ENCODE peak calls at places on chromosomes 1 and 21, in six cellular contexts. One of them, this sample, is unnamed.

GRCh38 chr1:168004531-168004930 is 67.7 kb upstream of the MPC2 start:
- DNase-seq in activated T-cell treated with anti-CD3 and anti-CD28 coated beads, Interleukin-2, amount 50 U/mL, for 1 hour: no peak
- DNase-seq in HFF-Myc: no peak
- DNase-seq in HCT116: no peak
- DNase-seq in activated effector memory CD4-positive, alpha-beta T cell treated with anti-CD3 and anti-CD28 coated beads, Interleukin-2, amount 50 U/mL, for 16 hours: no peak
- DNase-seq in NCI-H460: no peak
- DNase-seq in this sample: no peak

GRCh38 chr1:2382621-2383361 is 8.6 kb downstream of the MORN1 start:
- DNase-seq in activated T-cell treated with anti-CD3 and anti-CD28 coated beads, Interleukin-2, amount 50 U/mL, for 1 hour: no peak
- DNase-seq in HFF-Myc: no peak
- DNase-seq in HCT116: peak
- DNase-seq in activated effector memory CD4-positive, alpha-beta T cell treated with anti-CD3 and anti-CD28 coated beads, Interleukin-2, amount 50 U/mL, for 16 hours: peak
- DNase-seq in NCI-H460: peak
- DNase-seq in this sample: peak

GRCh38 chr1:47915677-47916353 is 81.4 kb downstream of the TRABD2B start:
- DNase-seq in activated T-cell treated with anti-CD3 and anti-CD28 coated beads, Interleukin-2, amount 50 U/mL, for 1 hour: no peak
- DNase-seq in HFF-Myc: no peak
- DNase-seq in HCT116: no peak
- DNase-seq in activated effector memory CD4-positive, alpha-beta T cell treated with anti-CD3 and anti-CD28 coated beads, Interleukin-2, amount 50 U/mL, for 16 hours: no peak
- DNase-seq in NCI-H460: no peak
- DNase-seq in this sample: no peak

GRCh38 chr1:85070972-85071492 is 22.7 kb upstream of the MCOLN3 start:
- DNase-seq in activated T-cell treated with anti-CD3 and anti-CD28 coated beads, Interleukin-2, amount 50 U/mL, for 1 hour: no peak
- DNase-seq in HFF-Myc: no peak
- DNase-seq in HCT116: no peak
- DNase-seq in activated effector memory CD4-positive, alpha-beta T cell treated with anti-CD3 and anti-CD28 coated beads, Interleukin-2, amount 50 U/mL, for 16 hours: no peak
- DNase-seq in NCI-H460: no peak
- DNase-seq in this sample: no peak

GRCh38 chr1:226568077-226568831 is 19.7 kb downstream of the STUM start:
- DNase-seq in activated T-cell treated with anti-CD3 and anti-CD28 coated beads, Interleukin-2, amount 50 U/mL, for 1 hour: no peak
- DNase-seq in HFF-Myc: no peak
- DNase-seq in HCT116: peak
- DNase-seq in activated effector memory CD4-positive, alpha-beta T cell treated with anti-CD3 and anti-CD28 coated beads, Interleukin-2, amount 50 U/mL, for 16 hours: no peak
- DNase-seq in NCI-H460: no peak
- DNase-seq in this sample: peak

GRCh38 chr1:36448530-36449051 is 1.7 kb downstream of the OSCP1 start:
- DNase-seq in activated T-cell treated with anti-CD3 and anti-CD28 coated beads, Interleukin-2, amount 50 U/mL, for 1 hour: no peak
- DNase-seq in HFF-Myc: no peak
- DNase-seq in HCT116: no peak
- DNase-seq in activated effector memory CD4-positive, alpha-beta T cell treated with anti-CD3 and anti-CD28 coated beads, Interleukin-2, amount 50 U/mL, for 16 hours: no peak
- DNase-seq in NCI-H460: no peak
- DNase-seq in this sample: peak

GRCh38 chr1:198254521-198254920 is 97.7 kb downstream of the NEK7 start:
- DNase-seq in activated T-cell treated with anti-CD3 and anti-CD28 coated beads, Interleukin-2, amount 50 U/mL, for 1 hour: no peak
- DNase-seq in HFF-Myc: no peak
- DNase-seq in HCT116: no peak
- DNase-seq in activated effector memory CD4-positive, alpha-beta T cell treated with anti-CD3 and anti-CD28 coated beads, Interleukin-2, amount 50 U/mL, for 16 hours: no peak
- DNase-seq in NCI-H460: peak
- DNase-seq in this sample: no peak

GRCh38 chr1:18950415-18951026 is 6.0 kb downstream of the IFFO2 start:
- DNase-seq in activated T-cell treated with anti-CD3 and anti-CD28 coated beads, Interleukin-2, amount 50 U/mL, for 1 hour: no peak
- DNase-seq in HFF-Myc: no peak
- DNase-seq in HCT116: no peak
- DNase-seq in activated effector memory CD4-positive, alpha-beta T cell treated with anti-CD3 and anti-CD28 coated beads, Interleukin-2, amount 50 U/mL, for 16 hours: peak
- DNase-seq in NCI-H460: no peak
- DNase-seq in this sample: peak

GRCh38 chr1:207828485-207829158 is 76.8 kb downstream of the CD46 start:
- DNase-seq in activated T-cell treated with anti-CD3 and anti-CD28 coated beads, Interleukin-2, amount 50 U/mL, for 1 hour: peak
- DNase-seq in HFF-Myc: peak
- DNase-seq in HCT116: peak
- DNase-seq in activated effector memory CD4-positive, alpha-beta T cell treated with anti-CD3 and anti-CD28 coated beads, Interleukin-2, amount 50 U/mL, for 16 hours: peak
- DNase-seq in NCI-H460: peak
- DNase-seq in this sample: no peak

GRCh38 chr21:34693192-34693810 is 24.5 kb downstream of the CLIC6 start:
- DNase-seq in activated T-cell treated with anti-CD3 and anti-CD28 coated beads, Interleukin-2, amount 50 U/mL, for 1 hour: no peak
- DNase-seq in HFF-Myc: peak
- DNase-seq in HCT116: peak
- DNase-seq in activated effector memory CD4-positive, alpha-beta T cell treated with anti-CD3 and anti-CD28 coated beads, Interleukin-2, amount 50 U/mL, for 16 hours: peak
- DNase-seq in NCI-H460: peak
- DNase-seq in this sample: no peak